ENCODE peak calls at places on chromosomes 1 and 21, in nine cellular contexts. X is IMR-90, D is neural crest cell, F is AG04450, R is mucosa of descending colon, A is nephron progenitor cell, I is left lung, O is foreskin fibroblast, P is GM13977. S is an unnamed sample.
A peak's percentile ranks its signal among the peaks of the same experiment; 100 is the strongest.

GRCh38 chr1:3651939-3652537 is at the start of gene TP73:
- DNase-seq in I (peak; percentile 80), O (no peak), P (peak; percentile 84), R (no peak), F (no peak), X (no peak), D (peak; percentile 28), A (peak; percentile 69), S (no peak)

GRCh38 chr1:23341829-23342697 is 2.0 kb downstream of the HNRNPR start:
- DNase-seq in A (no peak), O (no peak), P (no peak), D (no peak), I (no peak), X (no peak), F (no peak), R (no peak), S (no peak)

GRCh38 chr1:52927219-52928082 is at the start of gene SCP2:
- DNase-seq in X (peak; percentile 56), F (peak; percentile 32), R (peak; percentile 82), D (peak; percentile 63), A (peak; percentile 82), I (peak; percentile 95), O (peak; percentile 66), P (peak; percentile 90), S (no peak)

GRCh38 chr1:179287946-179288345 is 5.7 kb upstream of the SOAT1 start:
- DNase-seq in P (no peak), F (no peak), D (no peak), A (no peak), I (no peak), X (no peak), O (no peak), R (no peak), S (no peak)

GRCh38 chr1:34642679-34643078 is 112.2 kb upstream of the GJB5 start:
- DNase-seq in I (no peak), O (no peak), F (no peak), X (no peak), P (no peak), R (no peak), A (no peak), D (no peak), S (no peak)

GRCh38 chr1:83006271-83006670 is 992.7 kb downstream of the TTLL7 start:
- DNase-seq in R (no peak), D (no peak), P (no peak), X (no peak), A (no peak), O (no peak), I (no peak), F (no peak), S (no peak)

GRCh38 chr1:55974714-55975441 is 604.5 kb downstream of the PLPP3 start:
- DNase-seq in P (no peak), O (peak; percentile 38), A (no peak), I (no peak), R (no peak), F (peak; percentile 47), D (no peak), X (peak; percentile 76), S (no peak)

GRCh38 chr1:5961601-5962000 is 30.6 kb downstream of the NPHP4 start:
- DNase-seq in F (no peak), X (no peak), P (no peak), O (no peak), A (no peak), D (no peak), I (peak; percentile 55), R (no peak), S (no peak)

GRCh38 chr1:232499151-232499550 is 130.8 kb downstream of the SIPA1L2 start:
- DNase-seq in D (no peak), A (no peak), X (no peak), F (no peak), P (no peak), R (no peak), I (no peak), O (no peak), S (no peak)

DNA sequence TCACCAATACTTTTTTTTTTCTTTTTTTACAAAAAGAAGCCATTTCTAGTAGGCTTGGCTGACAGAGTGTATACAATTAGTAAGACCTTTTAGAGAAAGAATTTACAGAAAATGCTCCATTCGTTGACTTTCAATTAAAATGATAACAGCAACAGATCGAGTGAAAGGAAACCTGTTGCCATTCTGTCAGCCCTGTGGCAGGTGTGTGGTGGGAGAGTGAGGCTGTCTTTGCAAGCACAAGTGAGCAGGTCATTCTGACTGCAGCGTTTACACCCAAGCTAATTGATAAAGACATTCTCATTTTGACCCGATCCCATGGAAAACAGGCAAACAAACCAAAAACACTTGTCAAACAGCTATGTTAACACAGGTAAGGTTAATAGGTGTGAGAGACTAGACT is 257.3 kb downstream of the PTBP2 start:
- DNase-seq in R (no peak), X (no peak), P (no peak), A (no peak), D (no peak), F (no peak), O (no peak), I (no peak), S (no peak)
- TF ChIP-seq CTCF in R (no peak), X (no peak), P (no peak), A (no peak), D (no peak), F (no peak), O (no peak), I (no peak), S (no peak)

GRCh38 chr1:216815239-216815955 is 92.2 kb upstream of the ESRRG start:
- DNase-seq in O (no peak), D (no peak), F (peak; percentile 11), I (no peak), X (peak; percentile 70), A (peak; percentile 40), R (no peak), P (no peak), S (peak; percentile 60)

GRCh38 chr1:216822480-216822879 is 99.3 kb upstream of the ESRRG start:
- DNase-seq in I (no peak), P (no peak), X (no peak), A (no peak), O (no peak), F (no peak), R (no peak), D (no peak), S (no peak)

GRCh38 chr1:216820345-216820744 is 97.1 kb upstream of the ESRRG start:
- DNase-seq in A (no peak), R (no peak), O (no peak), I (no peak), X (peak; percentile 68), F (no peak), D (no peak), P (no peak), S (no peak)

GRCh38 chr1:216812966-216813365 is 89.7 kb upstream of the ESRRG start:
- DNase-seq in P (no peak), A (no peak), F (peak; percentile 43), D (no peak), O (peak; percentile 1), I (no peak), X (peak; percentile 88), R (no peak), S (peak; percentile 7)

DNA sequence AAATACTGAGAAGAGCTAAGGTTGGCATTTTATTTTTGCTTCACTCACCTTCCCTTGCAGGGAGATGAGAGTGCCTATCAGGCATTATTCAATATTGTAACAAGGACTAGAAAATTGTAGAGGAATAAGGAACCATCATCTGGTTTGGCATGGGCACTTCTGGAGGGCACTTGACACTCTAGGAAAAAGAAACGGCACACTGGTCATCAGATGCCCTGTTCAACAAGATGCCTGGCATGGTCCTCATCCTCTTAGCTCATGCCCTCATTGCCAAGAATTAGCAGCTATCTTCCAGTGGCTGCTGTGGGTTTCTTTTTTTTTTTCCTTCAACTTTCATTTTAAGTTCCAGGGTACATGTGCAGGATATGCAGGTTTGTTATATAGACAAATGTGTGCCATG is 95.1 kb upstream of the ESRRG start:
- DNase-seq in R (no peak), F (no peak), D (no peak), A (no peak), O (no peak), P (no peak), I (no peak), X (no peak), S (no peak)
- TF ChIP-seq CTCF in R (no peak), F (no peak), D (no peak), A (no peak), O (no peak), P (no peak), I (no peak), X (no peak), S (no peak)

DNA sequence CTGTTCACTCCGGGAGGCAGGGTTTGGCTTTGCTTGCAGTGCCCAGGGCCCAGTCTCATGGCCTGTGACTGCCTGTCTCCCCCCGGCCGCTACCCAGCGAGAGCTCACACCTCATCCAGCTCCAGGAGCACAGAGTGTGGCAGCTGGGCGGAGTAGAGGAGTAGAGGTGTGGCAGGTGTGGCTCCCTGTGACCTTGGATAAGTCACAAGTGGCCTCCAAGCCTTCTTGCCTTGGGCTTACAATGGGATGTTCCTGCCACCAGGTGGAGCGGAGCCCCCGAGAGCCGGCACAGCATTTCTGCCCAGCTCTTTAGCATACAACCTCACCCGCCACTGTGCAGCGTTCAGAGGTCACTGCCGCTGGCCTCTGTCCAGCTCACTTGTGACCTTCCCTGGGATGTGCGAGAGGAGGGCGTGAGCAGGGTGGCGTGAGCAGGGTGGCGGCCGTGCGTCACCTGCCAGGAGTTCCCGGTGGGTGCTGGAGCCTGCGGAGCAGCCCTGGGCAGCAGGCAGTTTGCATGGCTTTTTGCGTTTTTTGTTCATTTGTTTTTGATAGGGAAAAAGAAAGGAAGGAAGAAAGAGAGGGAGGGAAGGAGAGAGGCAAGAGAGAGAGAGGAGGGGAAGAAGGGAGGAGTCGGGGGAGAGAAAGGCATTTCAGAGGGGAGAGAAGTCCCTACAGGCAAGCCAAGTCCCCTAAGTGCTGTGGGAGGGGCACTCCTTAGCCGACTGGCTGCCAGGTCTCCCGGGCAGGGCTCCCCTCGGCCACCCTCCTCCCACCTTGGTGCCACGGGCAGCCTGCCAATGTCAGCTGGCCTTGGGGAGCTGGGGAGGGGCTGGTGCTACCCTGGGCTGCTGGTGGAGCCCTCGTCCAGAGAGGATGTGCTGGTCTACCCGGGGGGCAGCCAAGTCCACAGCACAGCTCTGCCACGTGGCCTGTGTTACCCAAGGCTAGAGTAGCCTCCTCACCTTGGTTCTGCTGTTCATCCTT is 42.6 kb downstream of the CRYAA start:
- DNase-seq in O (no peak), X (no peak), R (peak; percentile 84), I (peak; percentile 83), P (no peak), A (peak; percentile 45), D (peak; percentile 28), F (no peak), S (no peak)
- TF ChIP-seq CTCF in O (no peak), X (peak; percentile 12), R (no peak), I (peak; percentile 38), P (no peak), A (peak; percentile 24), D (peak; percentile 48), F (peak; percentile 30), S (no peak)

DNA sequence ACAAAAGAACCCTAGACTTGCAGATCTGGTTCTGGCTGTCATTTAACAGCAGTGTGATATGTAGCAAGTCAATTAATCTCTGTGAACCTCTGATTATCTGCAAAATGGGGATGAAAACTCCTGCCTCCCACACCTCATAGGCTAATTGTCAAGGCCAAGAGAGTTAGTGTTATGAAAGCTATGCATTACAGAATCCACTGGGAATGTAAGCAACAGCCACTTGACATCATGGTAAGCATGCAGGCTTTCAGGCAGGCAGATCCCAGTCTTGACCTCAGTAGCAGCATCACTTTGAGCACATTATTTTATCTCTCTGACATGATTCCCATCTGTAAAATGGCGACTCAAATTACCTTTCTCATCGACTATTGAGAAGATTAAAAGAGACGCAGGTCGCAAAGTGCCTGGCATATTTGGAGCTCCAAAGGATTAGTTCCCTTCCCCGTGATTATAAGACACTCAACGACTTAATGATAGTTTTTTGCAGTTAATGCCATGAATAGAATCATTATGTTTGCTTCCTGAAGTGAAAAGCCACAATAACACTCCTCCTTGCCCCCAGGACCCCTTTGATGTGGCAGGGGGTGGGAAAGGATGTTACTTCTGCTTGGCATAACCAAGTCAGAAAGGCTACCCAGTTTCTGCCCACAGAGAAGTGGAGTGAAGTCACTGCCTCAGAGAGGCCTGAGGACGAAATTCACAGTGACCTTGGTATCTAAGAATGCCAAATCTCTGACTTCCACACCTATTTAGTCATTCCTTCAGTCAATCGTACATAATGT is 273.0 kb upstream of the NFIA start:
- DNase-seq in P (no peak), D (no peak), F (no peak), R (no peak), A (no peak), I (no peak), X (peak; percentile 0), O (no peak), S (no peak)
- TF ChIP-seq CTCF in P (no peak), D (no peak), F (no peak), R (no peak), A (no peak), I (no peak), X (no peak), O (no peak), S (no peak)